ENCODE peak calls at places on chromosomes 5 and 9, in seven cellular contexts. H, J, B, P, M, C and E are unnamed samples.

GRCh38 chr5:134053314-134053839 is 48.6 kb upstream of the VDAC1 start:
- DNase-seq in H (no peak), J (no peak), B (no peak), P (no peak), M (no peak), C (no peak), E (no peak)

GRCh38 chr9:12163775-12164458 is 529.3 kb upstream of the TYRP1 start:
- DNase-seq in H (no peak), J (no peak), B (no peak), P (no peak), M (no peak), C (no peak), E (no peak)

GRCh38 chr9:83935276-83935890 is 14.2 kb upstream of the KIF27 start:
- DNase-seq in H (peak; percentile 74), J (peak; percentile 67), B (no peak), P (no peak), M (peak; percentile 46), C (no peak), E (no peak)

GRCh38 chr5:105903069-105903468 is 1767.7 kb downstream of the EFNA5 start:
- DNase-seq in H (peak; percentile 2), J (no peak), B (no peak), P (no peak), M (no peak), C (no peak), E (no peak)

GRCh38 chr9:99013550-99013949 is 69.8 kb downstream of the COL15A1 start:
- DNase-seq in H (no peak), J (no peak), B (no peak), P (no peak), M (no peak), C (no peak), E (no peak)

GRCh38 chr5:162488077-162488476 is 420.5 kb downstream of the GABRG2 start:
- DNase-seq in H (no peak), J (no peak), B (no peak), P (no peak), M (no peak), C (no peak), E (no peak)

GRCh38 chr5:131109540-131110255 is 55.4 kb downstream of the HINT1 start:
- DNase-seq in H (peak; percentile 61), J (peak; percentile 10), B (no peak), P (peak; percentile 17), M (peak; percentile 13), C (peak; percentile 35), E (peak; percentile 86)

GRCh38 chr5:57538341-57538955 is 55.8 kb upstream of the ACTBL2 start:
- DNase-seq in H (peak; percentile 90), J (no peak), B (no peak), P (no peak), M (peak; percentile 89), C (no peak), E (peak; percentile 35)

GRCh38 chr5:83472508-83473343 is 1.2 kb downstream of the VCAN start:
- DNase-seq in H (peak; percentile 66), J (no peak), B (peak; percentile 30), P (no peak), M (no peak), C (no peak), E (no peak)

GRCh38 chr5:109907189-109907588 is 217.5 kb downstream of the MAN2A1 start:
- DNase-seq in H (no peak), J (no peak), B (no peak), P (no peak), M (no peak), C (no peak), E (no peak)

GRCh38 chr5:14174235-14174636 is 31.1 kb downstream of the TRIO start:
- DNase-seq in H (no peak), J (no peak), B (no peak), P (no peak), M (no peak), C (no peak), E (no peak)